ENCODE peak calls at places on chromosomes 5 and 9, in eight cellular contexts. One of them, this sample, is unnamed.

GRCh38 chr5:116573617-116574431 is 799 bp downstream of the SEMA6A start:
- DNase-seq in heart right ventricle: peak; percentile 13
- DNase-seq in aorta: no peak
- DNase-seq in epithelial cell of prostate: no peak
- DNase-seq in gastrocnemius medialis: no peak
- DNase-seq in spleen: peak; percentile 76
- DNase-seq in cardiac muscle cell: no peak
- DNase-seq in RWPE1: no peak
- DNase-seq in this sample: no peak

GRCh38 chr5:67799732-67800234 is 415.8 kb upstream of the PIK3R1 start:
- DNase-seq in heart right ventricle: peak; percentile 36
- DNase-seq in spleen: no peak
- DNase-seq in epithelial cell of prostate: no peak
- DNase-seq in aorta: peak; percentile 50
- DNase-seq in cardiac muscle cell: peak; percentile 43
- DNase-seq in RWPE1: no peak
- DNase-seq in gastrocnemius medialis: peak; percentile 64
- DNase-seq in this sample: no peak

GRCh38 chr5:78985407-78986223 is 505 bp upstream of the ARSB start:
- DNase-seq in epithelial cell of prostate: no peak
- DNase-seq in aorta: peak; percentile 50
- DNase-seq in RWPE1: no peak
- DNase-seq in cardiac muscle cell: peak; percentile 38
- DNase-seq in spleen: peak; percentile 81
- DNase-seq in heart right ventricle: peak; percentile 44
- DNase-seq in gastrocnemius medialis: peak; percentile 22
- DNase-seq in this sample: peak; percentile 49

GRCh38 chr9:69027355-69028097 is 8.0 kb upstream of the FXN start:
- DNase-seq in RWPE1: peak; percentile 60
- DNase-seq in epithelial cell of prostate: no peak
- DNase-seq in gastrocnemius medialis: no peak
- DNase-seq in aorta: no peak
- DNase-seq in cardiac muscle cell: peak; percentile 59
- DNase-seq in spleen: no peak
- DNase-seq in heart right ventricle: peak; percentile 31
- DNase-seq in this sample: no peak

GRCh38 chr5:37842048-37842447 is 2.2 kb upstream of the GDNF start:
- DNase-seq in RWPE1: no peak
- DNase-seq in gastrocnemius medialis: no peak
- DNase-seq in cardiac muscle cell: no peak
- DNase-seq in heart right ventricle: no peak
- DNase-seq in spleen: no peak
- DNase-seq in aorta: no peak
- DNase-seq in epithelial cell of prostate: no peak
- DNase-seq in this sample: no peak

GRCh38 chr5:16143361-16144049 is 36.1 kb downstream of the MARCHF11 start:
- DNase-seq in epithelial cell of prostate: no peak
- DNase-seq in cardiac muscle cell: no peak
- DNase-seq in RWPE1: no peak
- DNase-seq in aorta: no peak
- DNase-seq in gastrocnemius medialis: no peak
- DNase-seq in heart right ventricle: no peak
- DNase-seq in spleen: no peak
- DNase-seq in this sample: no peak

GRCh38 chr5:68392608-68393007 is 177.1 kb downstream of the PIK3R1 start:
- DNase-seq in cardiac muscle cell: no peak
- DNase-seq in spleen: no peak
- DNase-seq in RWPE1: no peak
- DNase-seq in epithelial cell of prostate: no peak
- DNase-seq in gastrocnemius medialis: no peak
- DNase-seq in aorta: no peak
- DNase-seq in heart right ventricle: no peak
- DNase-seq in this sample: no peak

GRCh38 chr5:173315495-173316352 is 12.5 kb downstream of the STC2 start:
- DNase-seq in epithelial cell of prostate: peak; percentile 55
- DNase-seq in aorta: peak; percentile 74
- DNase-seq in RWPE1: peak; percentile 57
- DNase-seq in heart right ventricle: peak; percentile 66
- DNase-seq in spleen: peak; percentile 46
- DNase-seq in cardiac muscle cell: peak; percentile 89
- DNase-seq in gastrocnemius medialis: no peak
- DNase-seq in this sample: no peak

GRCh38 chr5:143174714-143175398 is 228.6 kb downstream of the NR3C1 start:
- DNase-seq in heart right ventricle: no peak
- DNase-seq in gastrocnemius medialis: no peak
- DNase-seq in epithelial cell of prostate: no peak
- DNase-seq in RWPE1: no peak
- DNase-seq in spleen: no peak
- DNase-seq in aorta: no peak
- DNase-seq in cardiac muscle cell: no peak
- DNase-seq in this sample: no peak

GRCh38 chr9:17734674-17735073 is 155.8 kb downstream of the SH3GL2 start:
- DNase-seq in RWPE1: no peak
- DNase-seq in gastrocnemius medialis: no peak
- DNase-seq in epithelial cell of prostate: no peak
- DNase-seq in aorta: no peak
- DNase-seq in spleen: no peak
- DNase-seq in heart right ventricle: no peak
- DNase-seq in cardiac muscle cell: no peak
- DNase-seq in this sample: no peak

GRCh38 chr9:21070171-21070571 is 7.6 kb downstream of the IFNB1 start:
- DNase-seq in RWPE1: peak; percentile 74
- DNase-seq in epithelial cell of prostate: peak; percentile 56
- DNase-seq in gastrocnemius medialis: peak; percentile 14
- DNase-seq in cardiac muscle cell: peak; percentile 98
- DNase-seq in spleen: no peak
- DNase-seq in heart right ventricle: peak; percentile 73
- DNase-seq in aorta: peak; percentile 61
- DNase-seq in this sample: no peak

GRCh38 chr5:77599676-77600075 is 38.8 kb downstream of the OTP start:
- DNase-seq in heart right ventricle: no peak
- DNase-seq in epithelial cell of prostate: no peak
- DNase-seq in spleen: no peak
- DNase-seq in aorta: no peak
- DNase-seq in cardiac muscle cell: no peak
- DNase-seq in RWPE1: no peak
- DNase-seq in gastrocnemius medialis: no peak
- DNase-seq in this sample: no peak

GRCh38 chr9:133582501-133583045 is 26.6 kb downstream of the FAM163B start:
- DNase-seq in RWPE1: no peak
- DNase-seq in heart right ventricle: no peak
- DNase-seq in aorta: no peak
- DNase-seq in cardiac muscle cell: no peak
- DNase-seq in spleen: no peak
- DNase-seq in gastrocnemius medialis: no peak
- DNase-seq in epithelial cell of prostate: no peak
- DNase-seq in this sample: no peak

GRCh38 chr9:126558051-126558665 is 55.6 kb upstream of the LMX1B start:
- DNase-seq in gastrocnemius medialis: peak; percentile 50
- DNase-seq in heart right ventricle: peak; percentile 48
- DNase-seq in aorta: no peak
- DNase-seq in epithelial cell of prostate: no peak
- DNase-seq in RWPE1: peak; percentile 92
- DNase-seq in spleen: peak; percentile 90
- DNase-seq in cardiac muscle cell: peak; percentile 54
- DNase-seq in this sample: peak; percentile 41

GRCh38 chr9:1460143-1460769 is 410.1 kb downstream of the DMRT2 start:
- DNase-seq in aorta: no peak
- DNase-seq in RWPE1: peak; percentile 8
- DNase-seq in cardiac muscle cell: peak; percentile 10
- DNase-seq in epithelial cell of prostate: no peak
- DNase-seq in spleen: no peak
- DNase-seq in gastrocnemius medialis: no peak
- DNase-seq in heart right ventricle: no peak
- DNase-seq in this sample: no peak

GRCh38 chr5:109830955-109831502 is 141.3 kb downstream of the MAN2A1 start:
- DNase-seq in aorta: no peak
- DNase-seq in spleen: no peak
- DNase-seq in RWPE1: no peak
- DNase-seq in cardiac muscle cell: no peak
- DNase-seq in heart right ventricle: no peak
- DNase-seq in gastrocnemius medialis: no peak
- DNase-seq in epithelial cell of prostate: no peak
- DNase-seq in this sample: no peak

GRCh38 chr5:127373858-127374491 is 83.4 kb downstream of the MEGF10 start:
- DNase-seq in gastrocnemius medialis: no peak
- DNase-seq in heart right ventricle: no peak
- DNase-seq in spleen: no peak
- DNase-seq in aorta: no peak
- DNase-seq in epithelial cell of prostate: no peak
- DNase-seq in RWPE1: no peak
- DNase-seq in cardiac muscle cell: no peak
- DNase-seq in this sample: no peak

GRCh38 chr5:133266966-133267365 is 215.2 kb downstream of the HSPA4 start:
- DNase-seq in gastrocnemius medialis: no peak
- DNase-seq in cardiac muscle cell: no peak
- DNase-seq in RWPE1: no peak
- DNase-seq in epithelial cell of prostate: no peak
- DNase-seq in aorta: no peak
- DNase-seq in heart right ventricle: no peak
- DNase-seq in spleen: no peak
- DNase-seq in this sample: no peak

GRCh38 chr5:36939969-36940858 is 63.6 kb downstream of the NIPBL start:
- DNase-seq in cardiac muscle cell: no peak
- DNase-seq in heart right ventricle: no peak
- DNase-seq in gastrocnemius medialis: no peak
- DNase-seq in epithelial cell of prostate: no peak
- DNase-seq in RWPE1: no peak
- DNase-seq in aorta: no peak
- DNase-seq in spleen: no peak
- DNase-seq in this sample: no peak

DNA sequence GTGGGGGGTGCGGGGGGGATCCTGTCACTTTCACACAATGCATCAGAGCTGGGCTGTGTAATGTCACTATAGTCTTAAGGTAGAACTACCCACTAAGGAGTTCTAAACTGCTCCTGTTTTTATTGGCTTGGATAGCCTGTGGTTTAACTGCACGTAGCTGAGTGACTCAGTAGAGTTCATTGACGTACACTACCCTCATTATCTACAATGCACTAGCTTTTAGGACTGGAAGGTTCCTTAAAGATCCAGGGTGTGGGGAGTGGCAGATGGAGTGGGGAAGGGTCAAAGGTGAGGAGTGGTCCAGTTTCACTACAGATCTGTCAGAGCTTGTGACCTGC is 70.7 kb upstream of the TARS1 start:
- DNase-seq in aorta: no peak
- DNase-seq in cardiac muscle cell: peak; percentile 95
- DNase-seq in spleen: no peak
- DNase-seq in RWPE1: no peak
- DNase-seq in epithelial cell of prostate: peak; percentile 55
- DNase-seq in heart right ventricle: no peak
- DNase-seq in gastrocnemius medialis: no peak
- DNase-seq in this sample: no peak
- H3K27ac ChIP-seq in aorta: no peak overlapping the region
- H3K27ac ChIP-seq in cardiac muscle cell: no peak overlapping the region
- H3K27ac ChIP-seq in spleen: no peak overlapping the region
- H3K27ac ChIP-seq in RWPE1: no peak overlapping the region
- H3K27ac ChIP-seq in epithelial cell of prostate: no peak overlapping the region
- H3K27ac ChIP-seq in heart right ventricle: peak overlapping the region; percentile 89
- H3K27ac ChIP-seq in gastrocnemius medialis: no peak overlapping the region
- H3K27ac ChIP-seq in this sample: no peak overlapping the region

GRCh38 chr5:14748180-14748900 is 83.8 kb downstream of the OTULIN start:
- DNase-seq in cardiac muscle cell: no peak
- DNase-seq in spleen: no peak
- DNase-seq in gastrocnemius medialis: peak; percentile 69
- DNase-seq in aorta: peak; percentile 74
- DNase-seq in RWPE1: no peak
- DNase-seq in heart right ventricle: no peak
- DNase-seq in epithelial cell of prostate: no peak
- DNase-seq in this sample: no peak
- H3K27ac ChIP-seq in cardiac muscle cell: no peak overlapping the region
- H3K27ac ChIP-seq in spleen: no peak overlapping the region
- H3K27ac ChIP-seq in gastrocnemius medialis: peak overlapping the region; percentile 94
- H3K27ac ChIP-seq in aorta: no peak overlapping the region
- H3K27ac ChIP-seq in RWPE1: peak overlapping the region; percentile 9
- H3K27ac ChIP-seq in heart right ventricle: no peak overlapping the region
- H3K27ac ChIP-seq in epithelial cell of prostate: no peak overlapping the region
- H3K27ac ChIP-seq in this sample: no peak overlapping the region

GRCh38 chr5:58773744-58774441 is 191.0 kb downstream of the RAB3C start:
- DNase-seq in aorta: no peak
- DNase-seq in RWPE1: no peak
- DNase-seq in gastrocnemius medialis: no peak
- DNase-seq in heart right ventricle: peak; percentile 14
- DNase-seq in epithelial cell of prostate: no peak
- DNase-seq in spleen: no peak
- DNase-seq in cardiac muscle cell: peak; percentile 29
- DNase-seq in this sample: peak; percentile 22
- H3K27ac ChIP-seq in aorta: no peak overlapping the region
- H3K27ac ChIP-seq in RWPE1: no peak overlapping the region
- H3K27ac ChIP-seq in gastrocnemius medialis: no peak overlapping the region
- H3K27ac ChIP-seq in heart right ventricle: no peak overlapping the region
- H3K27ac ChIP-seq in epithelial cell of prostate: no peak overlapping the region
- H3K27ac ChIP-seq in spleen: no peak overlapping the region
- H3K27ac ChIP-seq in cardiac muscle cell: no peak overlapping the region
- H3K27ac ChIP-seq in this sample: no peak overlapping the region

GRCh38 chr5:125256296-125256695 is 509.9 kb upstream of the ZNF608 start:
- DNase-seq in gastrocnemius medialis: no peak
- DNase-seq in RWPE1: no peak
- DNase-seq in heart right ventricle: no peak
- DNase-seq in epithelial cell of prostate: no peak
- DNase-seq in cardiac muscle cell: no peak
- DNase-seq in aorta: no peak
- DNase-seq in spleen: no peak
- DNase-seq in this sample: no peak

GRCh38 chr5:125261505-125262250 is 515.2 kb upstream of the ZNF608 start:
- DNase-seq in heart right ventricle: no peak
- DNase-seq in spleen: no peak
- DNase-seq in RWPE1: no peak
- DNase-seq in gastrocnemius medialis: no peak
- DNase-seq in cardiac muscle cell: no peak
- DNase-seq in aorta: no peak
- DNase-seq in epithelial cell of prostate: no peak
- DNase-seq in this sample: no peak

GRCh38 chr5:125258610-125259009 is 512.2 kb upstream of the ZNF608 start:
- DNase-seq in RWPE1: no peak
- DNase-seq in spleen: no peak
- DNase-seq in cardiac muscle cell: no peak
- DNase-seq in heart right ventricle: no peak
- DNase-seq in gastrocnemius medialis: no peak
- DNase-seq in aorta: no peak
- DNase-seq in epithelial cell of prostate: no peak
- DNase-seq in this sample: no peak

GRCh38 chr5:125257057-125257970 is 510.9 kb upstream of the ZNF608 start:
- DNase-seq in spleen: no peak
- DNase-seq in heart right ventricle: peak; percentile 21
- DNase-seq in cardiac muscle cell: no peak
- DNase-seq in gastrocnemius medialis: no peak
- DNase-seq in aorta: no peak
- DNase-seq in epithelial cell of prostate: no peak
- DNase-seq in RWPE1: no peak
- DNase-seq in this sample: no peak

DNA sequence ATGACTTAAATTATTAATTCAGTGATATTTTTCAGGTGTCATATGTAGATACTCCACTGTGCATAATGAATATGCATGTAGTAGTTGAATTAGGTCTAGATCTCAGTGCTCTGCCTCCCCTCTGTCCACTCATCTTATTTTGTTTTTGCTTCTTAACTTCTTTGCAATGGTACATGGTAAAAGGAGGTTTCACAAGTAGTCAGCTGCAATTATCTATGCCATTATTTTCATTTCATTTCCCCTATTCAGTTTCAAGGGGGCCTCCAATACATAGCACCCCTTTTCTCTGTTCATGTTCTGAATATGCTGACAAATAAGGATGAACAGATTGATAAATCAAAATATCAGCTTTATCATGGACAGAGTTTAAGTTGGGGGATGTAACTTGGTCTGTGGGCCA is 511.6 kb upstream of the ZNF608 start:
- DNase-seq in RWPE1: no peak
- DNase-seq in gastrocnemius medialis: no peak
- DNase-seq in cardiac muscle cell: no peak
- DNase-seq in epithelial cell of prostate: no peak
- DNase-seq in spleen: no peak
- DNase-seq in aorta: no peak
- DNase-seq in heart right ventricle: no peak
- DNase-seq in this sample: no peak
- H3K27ac ChIP-seq in RWPE1: no peak overlapping the region
- H3K27ac ChIP-seq in gastrocnemius medialis: no peak overlapping the region
- H3K27ac ChIP-seq in cardiac muscle cell: peak overlapping the region; percentile 78
- H3K27ac ChIP-seq in epithelial cell of prostate: no peak overlapping the region
- H3K27ac ChIP-seq in spleen: no peak overlapping the region
- H3K27ac ChIP-seq in aorta: no peak overlapping the region
- H3K27ac ChIP-seq in heart right ventricle: peak overlapping the region; percentile 72
- H3K27ac ChIP-seq in this sample: no peak overlapping the region